ENCODE peak calls at places on chromosomes 1 and 21, in five cellular contexts. C is neural progenitor cell; A is HAP-1; W is activated CD4-positive, CD25-positive, alpha-beta regulatory T cell; O is tibial artery. Z is an unnamed sample.

GRCh38 chr1:1282998-1283397 is 2.8 kb downstream of the SCNN1D start:
- DNase-seq in W (no peak), A (no peak), O (no peak), C (no peak), Z (no peak)

GRCh38 chr1:230281531-230281930 is 144.6 kb downstream of the PGBD5 start:
- DNase-seq in C (no peak), A (no peak), O (peak), W (no peak), Z (no peak)

GRCh38 chr21:46411691-46412090 is 47.0 kb upstream of the DIP2A start:
- DNase-seq in O (no peak), A (no peak), W (no peak), C (no peak), Z (no peak)

GRCh38 chr1:39981957-39982356 is 27.0 kb downstream of the MFSD2A start:
- DNase-seq in W (no peak), C (peak), O (no peak), A (no peak), Z (peak)

GRCh38 chr1:29631361-29631760 is 395.0 kb downstream of the PTPRU start:
- DNase-seq in O (no peak), W (no peak), A (no peak), C (no peak), Z (no peak)

GRCh38 chr1:151846062-151846568 is 6.5 kb upstream of the C2CD4D start:
- DNase-seq in A (no peak), O (peak), W (no peak), C (no peak), Z (peak)

GRCh38 chr1:92480200-92480812 is 6.4 kb downstream of the GFI1 start:
- DNase-seq in W (no peak), C (peak), A (no peak), O (no peak), Z (no peak)

GRCh38 chr21:44510508-44511218 is 29.3 kb downstream of the KRTAP10-1 start:
- DNase-seq in A (peak), O (peak), C (peak), W (peak), Z (peak)

GRCh38 chr1:116379057-116379630 is 6.1 kb downstream of the ATP1A1 start:
- DNase-seq in O (no peak), A (peak), W (no peak), C (no peak), Z (no peak)

GRCh38 chr1:94142022-94142421 is 21.1 kb upstream of the ABCA4 start:
- DNase-seq in C (no peak), O (no peak), A (no peak), W (no peak), Z (peak)

GRCh38 chr1:168771104-168771630 is 42.2 kb upstream of the DPT start:
- DNase-seq in W (no peak), O (no peak), A (no peak), C (no peak), Z (no peak)

GRCh38 chr1:93503163-93503562 is 55.2 kb downstream of the FNBP1L start:
- DNase-seq in O (no peak), W (no peak), A (no peak), C (no peak), Z (no peak)

GRCh38 chr1:1917304-1917976 is 1.6 kb downstream of the TMEM52 start:
- DNase-seq in C (no peak), O (no peak), W (no peak), A (no peak), Z (no peak)

GRCh38 chr1:154496381-154496780 is 5.6 kb upstream of the TDRD10 start:
- DNase-seq in W (no peak), O (no peak), C (no peak), A (no peak), Z (peak)

GRCh38 chr1:179881642-179882252 is 338 bp upstream of the TOR1AIP1 start:
- DNase-seq in C (no peak), A (peak), O (peak), W (no peak), Z (no peak)

GRCh38 chr1:191582169-191582568 is 576.1 kb upstream of the RGS18 start:
- DNase-seq in A (no peak), O (no peak), C (no peak), W (no peak), Z (no peak)

GRCh38 chr1:35243681-35244080 is 24.8 kb upstream of the ZMYM4 start:
- DNase-seq in W (no peak), O (no peak), C (no peak), A (no peak), Z (no peak)

GRCh38 chr1:83641828-83642443 is 357.0 kb downstream of the TTLL7 start:
- DNase-seq in C (no peak), A (no peak), W (no peak), O (no peak), Z (peak)

GRCh38 chr1:204130989-204131892 is 20.6 kb downstream of the ETNK2 start:
- DNase-seq in C (no peak), W (no peak), A (no peak), O (no peak), Z (peak)

GRCh38 chr1:206512521-206513180 is 5.3 kb downstream of the RASSF5 start:
- DNase-seq in A (no peak), W (no peak), C (no peak), O (no peak), Z (no peak)

GRCh38 chr1:81585371-81585770 is 215.4 kb upstream of the ADGRL2 start:
- DNase-seq in A (no peak), C (no peak), O (no peak), W (no peak), Z (no peak)

GRCh38 chr1:39639333-39640130 is at the start of gene HEYL:
- DNase-seq in O (peak), C (peak), A (peak), W (peak), Z (peak)

GRCh38 chr1:154445040-154445472 is 39.9 kb downstream of the IL6R start:
- DNase-seq in A (no peak), W (no peak), O (no peak), C (no peak), Z (no peak)

Z was measured in cardiac muscle cell.